ENCODE peak calls at places on chromosomes 11 and 22, in nine cellular contexts. H, V, X, B, N, P, E, J and D are unnamed samples.

GRCh38 chr22:39184586-39185577 is 32.4 kb upstream of the CBX7 start:
- DNase-seq in H (peak; percentile 5), V (peak; percentile 5), X (no peak), B (no peak), N (peak; percentile 32), P (no peak), E (no peak), J (no peak), D (no peak)

GRCh38 chr22:47195156-47195675 is 432.8 kb downstream of the TBC1D22A start:
- DNase-seq in H (no peak), V (no peak), X (no peak), B (no peak), N (no peak), P (no peak), E (no peak), J (no peak), D (no peak)

GRCh38 chr22:27785818-27786217 is 15.7 kb downstream of the MN1 start:
- DNase-seq in H (no peak), V (no peak), X (no peak), B (no peak), N (no peak), P (no peak), E (no peak), J (no peak), D (no peak)

GRCh38 chr11:133355095-133355494 is 177.2 kb downstream of the OPCML start:
- DNase-seq in H (no peak), V (no peak), X (no peak), B (no peak), N (no peak), P (no peak), E (no peak), J (no peak), D (no peak)

GRCh38 chr22:20001082-20001638 is 15.5 kb downstream of the ARVCF start:
- DNase-seq in H (no peak), V (no peak), X (no peak), B (no peak), N (no peak), P (no peak), E (no peak), J (no peak), D (no peak)

GRCh38 chr22:26751217-26751616 is 93.8 kb downstream of the MIAT start:
- DNase-seq in H (no peak), V (no peak), X (no peak), B (peak; percentile 17), N (no peak), P (no peak), E (no peak), J (no peak), D (peak; percentile 66)

GRCh38 chr11:114274637-114275036 is 21.6 kb upstream of the NNMT start:
- DNase-seq in H (no peak), V (no peak), X (no peak), B (no peak), N (no peak), P (no peak), E (no peak), J (no peak), D (no peak)

GRCh38 chr11:130077671-130078468 is 8.2 kb downstream of the APLP2 start:
- DNase-seq in H (no peak), V (no peak), X (no peak), B (no peak), N (no peak), P (no peak), E (no peak), J (no peak), D (no peak)

GRCh38 chr22:37995460-37995859 is 11.1 kb upstream of the SOX10 start:
- DNase-seq in H (no peak), V (no peak), X (no peak), B (no peak), N (no peak), P (no peak), E (no peak), J (no peak), D (no peak)

GRCh38 chr11:66950113-66950535 is 8.1 kb downstream of the PC start:
- DNase-seq in H (no peak), V (peak; percentile 48), X (no peak), B (no peak), N (no peak), P (no peak), E (peak; percentile 6), J (peak; percentile 81), D (peak; percentile 80)

GRCh38 chr22:43136255-43136654 is 6.9 kb downstream of the MCAT start:
- DNase-seq in H (peak; percentile 42), V (peak; percentile 65), X (no peak), B (no peak), N (peak; percentile 61), P (no peak), E (no peak), J (peak; percentile 41), D (no peak)